ENCODE peak calls at places on chromosomes 7 and 10, in eight cellular contexts. One of them, this sample, is unnamed.

GRCh38 chr7:36563706-36564325 is 160.5 kb downstream of the AOAH start:
- DNase-seq in lung: no peak
- DNase-seq in uterus: no peak
- DNase-seq in HCT116: no peak
- DNase-seq in mammary epithelial cell: no peak
- DNase-seq in AG04450: peak
- DNase-seq in spleen: no peak
- DNase-seq in fibroblast of pulmonary artery: peak
- DNase-seq in this sample: peak

GRCh38 chr10:47049906-47050305 is 138.7 kb downstream of the PTPN20 start:
- DNase-seq in spleen: peak
- DNase-seq in fibroblast of pulmonary artery: no peak
- DNase-seq in lung: no peak
- DNase-seq in uterus: peak
- DNase-seq in mammary epithelial cell: no peak
- DNase-seq in HCT116: no peak
- DNase-seq in AG04450: no peak
- DNase-seq in this sample: no peak

GRCh38 chr7:79452495-79453265 is 787 bp downstream of the MAGI2 start:
- DNase-seq in AG04450: no peak
- DNase-seq in uterus: peak
- DNase-seq in mammary epithelial cell: no peak
- DNase-seq in lung: peak
- DNase-seq in spleen: peak
- DNase-seq in HCT116: no peak
- DNase-seq in fibroblast of pulmonary artery: peak
- DNase-seq in this sample: no peak

GRCh38 chr10:49007128-49007527 is 67.5 kb upstream of the LRRC18 start:
- DNase-seq in fibroblast of pulmonary artery: no peak
- DNase-seq in lung: no peak
- DNase-seq in mammary epithelial cell: no peak
- DNase-seq in spleen: no peak
- DNase-seq in AG04450: no peak
- DNase-seq in HCT116: no peak
- DNase-seq in uterus: no peak
- DNase-seq in this sample: no peak

GRCh38 chr10:44973323-44974081 is 5.1 kb downstream of the DEPP1 start:
- DNase-seq in fibroblast of pulmonary artery: no peak
- DNase-seq in uterus: no peak
- DNase-seq in AG04450: no peak
- DNase-seq in spleen: peak
- DNase-seq in mammary epithelial cell: no peak
- DNase-seq in lung: no peak
- DNase-seq in HCT116: no peak
- DNase-seq in this sample: no peak

GRCh38 chr10:77315511-77316129 is 322.0 kb downstream of the KCNMA1 start:
- DNase-seq in fibroblast of pulmonary artery: no peak
- DNase-seq in uterus: no peak
- DNase-seq in spleen: no peak
- DNase-seq in mammary epithelial cell: no peak
- DNase-seq in HCT116: no peak
- DNase-seq in AG04450: no peak
- DNase-seq in lung: no peak
- DNase-seq in this sample: no peak

GRCh38 chr10:1509003-1509402 is 228.3 kb downstream of the ADARB2 start:
- DNase-seq in mammary epithelial cell: no peak
- DNase-seq in lung: no peak
- DNase-seq in HCT116: no peak
- DNase-seq in uterus: no peak
- DNase-seq in AG04450: no peak
- DNase-seq in fibroblast of pulmonary artery: no peak
- DNase-seq in spleen: no peak
- DNase-seq in this sample: no peak

GRCh38 chr10:71532878-71533277 is 136.2 kb downstream of the CDH23 start:
- DNase-seq in lung: no peak
- DNase-seq in HCT116: no peak
- DNase-seq in fibroblast of pulmonary artery: no peak
- DNase-seq in mammary epithelial cell: no peak
- DNase-seq in uterus: no peak
- DNase-seq in spleen: no peak
- DNase-seq in AG04450: no peak
- DNase-seq in this sample: no peak

GRCh38 chr7:74475987-74476350 is 22.3 kb downstream of the GTF2IRD1 start:
- DNase-seq in spleen: no peak
- DNase-seq in HCT116: no peak
- DNase-seq in lung: no peak
- DNase-seq in uterus: no peak
- DNase-seq in AG04450: no peak
- DNase-seq in mammary epithelial cell: no peak
- DNase-seq in fibroblast of pulmonary artery: no peak
- DNase-seq in this sample: no peak

GRCh38 chr10:57968328-57969016 is 299.2 kb downstream of the IPMK start:
- DNase-seq in uterus: no peak
- DNase-seq in fibroblast of pulmonary artery: no peak
- DNase-seq in HCT116: no peak
- DNase-seq in mammary epithelial cell: no peak
- DNase-seq in lung: no peak
- DNase-seq in AG04450: no peak
- DNase-seq in spleen: no peak
- DNase-seq in this sample: no peak

GRCh38 chr10:127849896-127850295 is 42.8 kb downstream of the CLRN3 start:
- DNase-seq in mammary epithelial cell: no peak
- DNase-seq in spleen: no peak
- DNase-seq in uterus: no peak
- DNase-seq in AG04450: no peak
- DNase-seq in lung: no peak
- DNase-seq in fibroblast of pulmonary artery: no peak
- DNase-seq in HCT116: no peak
- DNase-seq in this sample: no peak

GRCh38 chr10:43050011-43050410 is 26.9 kb upstream of the RET start:
- DNase-seq in AG04450: no peak
- DNase-seq in uterus: no peak
- DNase-seq in spleen: no peak
- DNase-seq in HCT116: no peak
- DNase-seq in fibroblast of pulmonary artery: no peak
- DNase-seq in lung: no peak
- DNase-seq in mammary epithelial cell: no peak
- DNase-seq in this sample: no peak

GRCh38 chr7:1555813-1556540 is at the start of gene TMEM184A:
- DNase-seq in uterus: no peak
- DNase-seq in fibroblast of pulmonary artery: no peak
- DNase-seq in lung: peak
- DNase-seq in spleen: no peak
- DNase-seq in mammary epithelial cell: peak
- DNase-seq in AG04450: no peak
- DNase-seq in HCT116: peak
- DNase-seq in this sample: peak

GRCh38 chr7:24854866-24855265 is 97.6 kb upstream of the GSDME start:
- DNase-seq in mammary epithelial cell: no peak
- DNase-seq in AG04450: no peak
- DNase-seq in HCT116: no peak
- DNase-seq in fibroblast of pulmonary artery: no peak
- DNase-seq in spleen: no peak
- DNase-seq in lung: no peak
- DNase-seq in uterus: no peak
- DNase-seq in this sample: no peak

GRCh38 chr10:1134156-1134555 is 78.0 kb downstream of the WDR37 start:
- DNase-seq in HCT116: no peak
- DNase-seq in lung: no peak
- DNase-seq in mammary epithelial cell: no peak
- DNase-seq in fibroblast of pulmonary artery: no peak
- DNase-seq in spleen: no peak
- DNase-seq in uterus: no peak
- DNase-seq in AG04450: no peak
- DNase-seq in this sample: no peak

GRCh38 chr10:128062331-128062730 is 63.9 kb downstream of the MKI67 start:
- DNase-seq in uterus: no peak
- DNase-seq in spleen: peak
- DNase-seq in AG04450: no peak
- DNase-seq in HCT116: no peak
- DNase-seq in lung: no peak
- DNase-seq in fibroblast of pulmonary artery: no peak
- DNase-seq in mammary epithelial cell: no peak
- DNase-seq in this sample: no peak

GRCh38 chr10:29926649-29927048 is 132.7 kb downstream of the JCAD start:
- DNase-seq in HCT116: no peak
- DNase-seq in mammary epithelial cell: peak
- DNase-seq in fibroblast of pulmonary artery: peak
- DNase-seq in uterus: no peak
- DNase-seq in AG04450: peak
- DNase-seq in spleen: no peak
- DNase-seq in lung: no peak
- DNase-seq in this sample: no peak
- TF ChIP-seq CTCF in HCT116: no peak
- TF ChIP-seq CTCF in mammary epithelial cell: peak
- TF ChIP-seq CTCF in fibroblast of pulmonary artery: peak
- TF ChIP-seq CTCF in uterus: no peak
- TF ChIP-seq CTCF in AG04450: peak
- TF ChIP-seq CTCF in spleen: no peak
- TF ChIP-seq CTCF in lung: no peak
- TF ChIP-seq CTCF in this sample: no peak

DNA sequence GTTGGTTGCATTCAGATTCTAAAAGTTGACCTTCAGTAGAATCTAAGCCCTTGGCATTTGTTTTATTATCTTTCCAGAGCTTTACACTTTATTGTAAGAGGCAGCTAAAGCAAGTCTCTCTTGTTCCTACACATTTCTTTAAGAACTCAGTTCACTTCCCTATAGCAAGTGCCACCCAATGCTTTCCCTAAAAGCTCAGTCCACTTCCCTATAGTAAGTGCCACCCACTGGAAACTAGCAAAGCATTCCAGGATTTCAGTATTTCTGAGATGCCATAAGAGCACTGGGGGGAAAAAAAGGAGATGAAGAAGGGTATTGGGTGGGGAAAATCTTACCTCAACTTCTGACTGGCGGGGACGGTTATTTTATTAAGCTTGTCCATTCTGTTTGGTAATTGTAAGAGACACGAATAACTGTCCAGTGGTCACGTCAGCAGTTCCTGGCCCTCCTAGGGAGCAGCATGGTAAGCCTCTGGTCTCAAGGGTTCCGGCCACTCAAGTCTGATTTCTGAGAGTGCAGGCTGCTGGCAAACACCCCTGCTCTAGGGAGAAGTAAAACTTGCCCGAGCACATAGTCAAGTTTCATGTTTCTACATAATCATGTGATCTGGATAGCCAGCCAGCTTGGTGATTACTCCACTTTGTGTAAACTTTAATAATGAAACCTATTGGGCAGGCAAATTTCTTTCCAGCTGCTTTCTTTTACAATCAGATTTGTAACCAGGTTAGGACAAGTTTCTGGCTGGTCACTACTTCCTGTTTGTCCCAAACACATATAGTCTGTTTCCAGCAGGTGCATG is at the start of gene BLNK:
- DNase-seq in uterus: peak
- DNase-seq in fibroblast of pulmonary artery: peak
- DNase-seq in HCT116: no peak
- DNase-seq in spleen: peak
- DNase-seq in AG04450: peak
- DNase-seq in mammary epithelial cell: peak
- DNase-seq in lung: peak
- DNase-seq in this sample: peak
- H3K4me3 ChIP-seq in uterus: no peak
- H3K4me3 ChIP-seq in fibroblast of pulmonary artery: no peak
- H3K4me3 ChIP-seq in HCT116: no peak
- H3K4me3 ChIP-seq in spleen: peak
- H3K4me3 ChIP-seq in AG04450: no peak
- H3K4me3 ChIP-seq in mammary epithelial cell: peak
- H3K4me3 ChIP-seq in lung: no peak
- H3K4me3 ChIP-seq in this sample: peak

GRCh38 chr10:125216897-125217296 is 56.5 kb upstream of the CTBP2 start:
- DNase-seq in HCT116: no peak
- DNase-seq in AG04450: no peak
- DNase-seq in fibroblast of pulmonary artery: no peak
- DNase-seq in mammary epithelial cell: no peak
- DNase-seq in spleen: no peak
- DNase-seq in uterus: no peak
- DNase-seq in lung: no peak
- DNase-seq in this sample: no peak

GRCh38 chr10:125218967-125219366 is 58.6 kb upstream of the CTBP2 start:
- DNase-seq in AG04450: no peak
- DNase-seq in uterus: no peak
- DNase-seq in lung: no peak
- DNase-seq in fibroblast of pulmonary artery: no peak
- DNase-seq in mammary epithelial cell: no peak
- DNase-seq in HCT116: no peak
- DNase-seq in spleen: no peak
- DNase-seq in this sample: no peak

GRCh38 chr10:125216309-125216708 is 55.9 kb upstream of the CTBP2 start:
- DNase-seq in AG04450: no peak
- DNase-seq in HCT116: no peak
- DNase-seq in fibroblast of pulmonary artery: no peak
- DNase-seq in uterus: no peak
- DNase-seq in mammary epithelial cell: no peak
- DNase-seq in lung: no peak
- DNase-seq in spleen: no peak
- DNase-seq in this sample: no peak

GRCh38 chr10:125214283-125214570 is 53.9 kb upstream of the CTBP2 start:
- DNase-seq in lung: no peak
- DNase-seq in mammary epithelial cell: no peak
- DNase-seq in uterus: no peak
- DNase-seq in AG04450: no peak
- DNase-seq in spleen: no peak
- DNase-seq in fibroblast of pulmonary artery: no peak
- DNase-seq in HCT116: no peak
- DNase-seq in this sample: no peak

DNA sequence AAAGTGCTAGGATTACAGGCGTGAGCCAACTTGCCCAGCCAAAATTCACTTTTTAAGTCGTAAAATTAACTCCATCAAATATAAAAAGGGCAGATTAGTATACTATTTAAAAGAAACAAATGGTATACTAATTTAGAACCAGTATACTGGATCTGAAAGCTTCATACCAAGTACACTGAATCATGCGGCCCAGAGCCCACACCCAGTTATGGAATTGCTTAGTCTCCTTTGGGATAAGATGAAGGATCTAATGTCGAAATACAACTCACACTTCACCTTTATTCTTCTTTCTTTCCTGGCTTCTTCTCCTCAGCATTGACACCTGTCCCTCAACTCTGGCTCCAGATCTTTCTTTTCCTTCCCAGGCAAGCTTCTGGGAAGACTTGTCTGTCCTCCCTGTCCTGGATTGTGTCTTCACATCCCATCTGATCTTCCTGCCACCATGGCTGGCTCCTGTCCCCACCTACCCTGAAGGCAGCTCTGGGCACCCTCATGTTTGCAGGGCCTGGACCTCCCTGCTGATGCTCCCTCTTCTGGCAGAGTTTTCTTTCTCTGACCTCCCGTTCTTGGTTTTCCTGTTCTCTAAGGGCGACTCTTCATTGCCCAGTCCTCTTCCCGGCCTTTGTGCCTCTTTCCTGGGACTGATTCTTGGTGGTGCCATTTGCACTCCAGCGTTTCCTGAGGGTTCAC is 57.8 kb upstream of the CTBP2 start:
- DNase-seq in mammary epithelial cell: no peak
- DNase-seq in AG04450: no peak
- DNase-seq in uterus: no peak
- DNase-seq in HCT116: peak
- DNase-seq in fibroblast of pulmonary artery: no peak
- DNase-seq in lung: no peak
- DNase-seq in spleen: no peak
- DNase-seq in this sample: no peak
- TF ChIP-seq CTCF in mammary epithelial cell: no peak
- TF ChIP-seq CTCF in AG04450: peak
- TF ChIP-seq CTCF in uterus: no peak
- TF ChIP-seq CTCF in HCT116: peak
- TF ChIP-seq CTCF in fibroblast of pulmonary artery: peak
- TF ChIP-seq CTCF in lung: no peak
- TF ChIP-seq CTCF in spleen: no peak
- TF ChIP-seq CTCF in this sample: no peak

GRCh38 chr10:122149607-122150505 is 121.2 kb upstream of the BTBD16 start:
- DNase-seq in fibroblast of pulmonary artery: peak
- DNase-seq in lung: no peak
- DNase-seq in HCT116: no peak
- DNase-seq in mammary epithelial cell: no peak
- DNase-seq in AG04450: no peak
- DNase-seq in spleen: peak
- DNase-seq in uterus: peak
- DNase-seq in this sample: no peak
- H3K4me3 ChIP-seq in fibroblast of pulmonary artery: no peak
- H3K4me3 ChIP-seq in lung: no peak
- H3K4me3 ChIP-seq in HCT116: no peak
- H3K4me3 ChIP-seq in mammary epithelial cell: no peak
- H3K4me3 ChIP-seq in AG04450: no peak
- H3K4me3 ChIP-seq in spleen: no peak
- H3K4me3 ChIP-seq in uterus: peak
- H3K4me3 ChIP-seq in this sample: no peak